ENCODE peak calls at places on chromosomes 3 and 15, in eight cellular contexts. R, O, N, W, V, M, E and C are unnamed samples.

GRCh38 chr15:51864408-51865056 is 35.1 kb downstream of the TMOD3 start:
- DNase-seq in O (no peak), V (no peak), W (no peak), M (peak), N (no peak), E (no peak), R (no peak), C (peak)

GRCh38 chr15:62758126-62758951 is 284.2 kb upstream of the TPM1 start:
- DNase-seq in E (peak), O (no peak), V (no peak), N (no peak), M (peak), R (no peak), W (peak), C (peak)

GRCh38 chr3:195117978-195118581 is 152.9 kb downstream of the XXYLT1 start:
- DNase-seq in O (no peak), N (no peak), V (peak), M (peak), R (peak), W (no peak), E (no peak), C (peak)

GRCh38 chr15:58043192-58043903 is 22.2 kb downstream of the ALDH1A2 start:
- DNase-seq in N (peak), M (peak), V (peak), R (peak), W (no peak), O (peak), E (peak), C (peak)

GRCh38 chr15:33720952-33721351 is 247.3 kb upstream of the CHRM5 start:
- DNase-seq in W (no peak), O (no peak), M (peak), E (no peak), V (no peak), R (no peak), N (no peak), C (peak)

GRCh38 chr15:75237316-75237982 is 20.7 kb upstream of the GOLGA6C start:
- DNase-seq in R (no peak), V (no peak), O (no peak), M (no peak), N (no peak), E (no peak), W (no peak), C (no peak)

GRCh38 chr3:32257641-32258438 is 19.4 kb downstream of the CMTM8 start:
- DNase-seq in E (no peak), O (no peak), M (no peak), R (no peak), V (no peak), W (no peak), N (no peak), C (no peak)

GRCh38 chr3:169131695-169132464 is 531.6 kb downstream of the MECOM start:
- DNase-seq in E (no peak), N (no peak), R (no peak), O (no peak), M (no peak), V (no peak), W (no peak), C (no peak)

GRCh38 chr3:117526485-117527079 is 817.0 kb downstream of the TUSC7 start:
- DNase-seq in M (peak), E (peak), R (no peak), V (peak), O (no peak), N (no peak), W (no peak), C (peak)

GRCh38 chr3:195030791-195031321 is 240.1 kb downstream of the XXYLT1 start:
- DNase-seq in W (no peak), N (no peak), R (peak), O (no peak), V (no peak), M (peak), E (no peak), C (peak)

GRCh38 chr15:48005921-48006541 is 114.8 kb upstream of the SLC24A5 start:
- DNase-seq in O (no peak), N (peak), R (no peak), M (no peak), W (no peak), V (peak), E (no peak), C (peak)

GRCh38 chr3:11195721-11196332 is 41.5 kb downstream of the HRH1 start:
- DNase-seq in M (peak), O (no peak), N (no peak), E (peak), V (peak), W (no peak), R (no peak), C (peak)

GRCh38 chr3:67384790-67385397 is 269.5 kb downstream of the SUCLG2 start:
- DNase-seq in V (peak), O (no peak), E (peak), W (no peak), N (no peak), R (peak), M (peak), C (peak)

GRCh38 chr15:97168704-97169475 is 791.6 kb upstream of the ARRDC4 start:
- DNase-seq in M (peak), O (no peak), R (no peak), W (no peak), N (no peak), V (peak), E (no peak), C (peak)

GRCh38 chr3:163879172-163879571 is 1199.1 kb downstream of the SI start:
- DNase-seq in O (no peak), M (no peak), V (no peak), E (no peak), R (no peak), N (no peak), W (no peak), C (no peak)

GRCh38 chr3:70970136-70970535 is 613.4 kb downstream of the FOXP1 start:
- DNase-seq in M (no peak), N (no peak), W (no peak), E (no peak), R (no peak), V (no peak), O (no peak), C (no peak)

GRCh38 chr15:63765338-63765737 is 68.4 kb downstream of the HERC1 start:
- DNase-seq in N (no peak), R (no peak), O (no peak), V (peak), E (no peak), W (no peak), M (no peak), C (no peak)

GRCh38 chr3:36505393-36505792 is 125.1 kb downstream of the STAC start:
- DNase-seq in O (no peak), E (no peak), N (no peak), W (no peak), V (no peak), R (no peak), M (no peak), C (no peak)

GRCh38 chr3:172892158-172892557 is 141.6 kb downstream of the ECT2 start:
- DNase-seq in R (no peak), E (no peak), W (no peak), N (no peak), M (peak), O (no peak), V (no peak), C (peak)

GRCh38 chr3:126964261-126964660 is 18.7 kb upstream of the PLXNA1 start:
- DNase-seq in M (no peak), N (no peak), R (peak), O (no peak), E (no peak), W (no peak), V (no peak), C (no peak)

GRCh38 chr15:57667171-57667924 is 39.2 kb upstream of the POLR2M start:
- DNase-seq in V (peak), M (peak), N (no peak), R (no peak), E (peak), O (no peak), W (no peak), C (peak)

GRCh38 chr15:89349212-89349558 is 14.6 kb upstream of the POLG start:
- DNase-seq in W (no peak), M (no peak), O (no peak), N (no peak), E (no peak), V (no peak), R (no peak), C (peak)

GRCh38 chr15:85047271-85047948 is 65.8 kb downstream of the PDE8A start:
- DNase-seq in E (peak), N (no peak), R (peak), M (peak), O (no peak), V (peak), W (no peak), C (peak)

GRCh38 chr3:52036222-52036694 is 20.1 kb downstream of the DUSP7 start:
- DNase-seq in W (no peak), N (no peak), M (no peak), R (no peak), E (no peak), O (no peak), V (no peak), C (no peak)

GRCh38 chr15:85955501-85956391 is 123.9 kb upstream of the AGBL1 start:
- DNase-seq in N (no peak), M (peak), E (no peak), V (peak), O (no peak), W (no peak), R (no peak), C (no peak)

GRCh38 chr15:77889009-77889806 is 188.3 kb downstream of the TBC1D2B start:
- DNase-seq in O (no peak), V (no peak), E (no peak), R (peak), N (no peak), M (no peak), W (no peak), C (no peak)

GRCh38 chr15:89442671-89443307 is 53.6 kb downstream of the RHCG start:
- DNase-seq in W (no peak), V (peak), N (no peak), R (no peak), M (peak), E (no peak), O (peak), C (peak)

GRCh38 chr15:89206908-89207331 is 14.5 kb downstream of the RLBP1 start:
- DNase-seq in V (peak), N (peak), W (peak), M (peak), R (peak), O (peak), E (peak), C (peak)

GRCh38 chr3:138812806-138813205 is 21.9 kb downstream of the PIK3CB start:
- DNase-seq in R (no peak), O (no peak), N (no peak), M (no peak), W (no peak), E (no peak), V (no peak), C (no peak)

GRCh38 chr15:80068578-80068977 is 9.1 kb downstream of the ZFAND6 start:
- DNase-seq in W (no peak), E (no peak), V (no peak), M (no peak), N (no peak), R (no peak), O (no peak), C (no peak)

GRCh38 chr3:157471051-157471450 is 32.2 kb downstream of the VEPH1 start:
- DNase-seq in V (no peak), E (no peak), W (no peak), O (no peak), N (no peak), R (no peak), M (no peak), C (no peak)

GRCh38 chr3:196996454-196997265 is 28.0 kb upstream of the PIGZ start:
- DNase-seq in O (no peak), W (no peak), R (no peak), M (no peak), V (no peak), N (no peak), E (no peak), C (peak)

GRCh38 chr3:149959443-149959842 is 11.3 kb downstream of the PFN2 start:
- DNase-seq in M (no peak), O (no peak), E (no peak), R (no peak), V (no peak), N (no peak), W (no peak), C (no peak)

GRCh38 chr3:194487289-194488006 is 646 bp upstream of the ATP13A3 start:
- DNase-seq in O (peak), N (peak), V (no peak), E (peak), W (peak), R (peak), M (no peak), C (no peak)

GRCh38 chr15:90184119-90184785 is 16.9 kb upstream of the SEMA4B start:
- DNase-seq in M (peak), O (no peak), E (peak), W (peak), N (peak), V (no peak), R (peak), C (peak)